ENCODE peak calls at places on chromosomes 16 and 17, in five cellular contexts. F is Peyer's patch, S is adrenal gland, B is HCT116, C is esophagus squamous epithelium. H is an unnamed sample. For H3K36me3, the result is how much of the 10 kb centered on the place peaks cover.

GRCh38 chr17:61833536-61834203 is 29.7 kb downstream of the BRIP1 start:
- DNase-seq in F (no peak), S (no peak), B (peak), C (no peak), H (no peak)

GRCh38 chr16:86994651-86995171 is 322.5 kb downstream of the C16orf95 start:
- DNase-seq in F (no peak), S (no peak), B (no peak), C (no peak), H (no peak)

GRCh38 chr17:79600071-79600470 is 10.8 kb downstream of the RBFOX3 start:
- DNase-seq in F (no peak), S (no peak), B (no peak), C (no peak), H (no peak)

GRCh38 chr17:2400877-2401425 is at the start of gene MNT:
- DNase-seq in F (peak), S (peak), B (peak), C (peak), H (peak)

GRCh38 chr16:87581867-87582220 is 20.5 kb upstream of the JPH3 start:
- DNase-seq in F (no peak), S (peak), B (peak), C (peak), H (peak)

GRCh38 chr17:37084375-37084774 is 135.6 kb downstream of the AATF start:
- DNase-seq in F (no peak), S (no peak), B (no peak), C (no peak), H (no peak)

GRCh38 chr17:73420897-73421296 is 109.1 kb upstream of the CDC42EP4 start:
- DNase-seq in F (no peak), S (no peak), B (peak), C (no peak), H (no peak)

GRCh38 chr17:19338031-19338990 is 24.2 kb downstream of the B9D1 start:
- DNase-seq in F (peak), S (peak), B (no peak), C (no peak), H (peak)

GRCh38 chr16:17512636-17513220 is 42.0 kb upstream of the XYLT1 start:
- DNase-seq in F (no peak), S (no peak), B (no peak), C (no peak), H (no peak)

GRCh38 chr16:19844945-19845641 is 39.6 kb downstream of the GPRC5B start:
- DNase-seq in F (no peak), S (peak), B (no peak), C (no peak), H (no peak)

GRCh38 chr16:72903176-72903575 is 144.8 kb downstream of the ZFHX3 start:
- DNase-seq in F (no peak), S (no peak), B (no peak), C (no peak), H (no peak)

GRCh38 chr16:84825896-84826557 is 6.2 kb downstream of the CRISPLD2 start:
- DNase-seq in F (no peak), S (no peak), B (no peak), C (no peak), H (no peak)

GRCh38 chr17:28141783-28142182 is 99.3 kb downstream of the NLK start:
- DNase-seq in F (no peak), S (no peak), B (no peak), C (no peak), H (no peak)

GRCh38 chr17:68207651-68208253 is 40.1 kb upstream of the AMZ2 start:
- DNase-seq in F (no peak), S (no peak), B (no peak), C (no peak), H (no peak)

GRCh38 chr17:35627417-35627816 is 40.3 kb downstream of the AP2B1 start:
- DNase-seq in F (no peak), S (no peak), B (no peak), C (no peak), H (no peak)

GRCh38 chr16:51766739-51767138 is 615.7 kb upstream of the SALL1 start:
- DNase-seq in F (no peak), S (no peak), B (no peak), C (no peak), H (no peak)

GRCh38 chr17:73841431-73842060 is 197.3 kb upstream of the SDK2 start:
- DNase-seq in F (no peak), S (no peak), B (no peak), C (no peak), H (no peak)

GRCh38 chr17:1709971-1710806 is at the start of gene TLCD2:
- DNase-seq in F (peak), S (peak), B (peak), C (no peak), H (peak)

GRCh38 chr16:71693168-71693567 is 31.3 kb downstream of the PHLPP2 start:
- DNase-seq in F (no peak), S (no peak), B (no peak), C (no peak), H (no peak)

GRCh38 chr17:57868007-57868774 is 18.3 kb upstream of the MRPS23 start:
- DNase-seq in F (peak), S (peak), B (peak), C (peak), H (peak)

GRCh38 chr17:33647976-33648375 is 354.9 kb upstream of the ASIC2 start:
- DNase-seq in F (no peak), S (peak), B (no peak), C (no peak), H (peak)

GRCh38 chr17:50453901-50454300 is 14.8 kb downstream of the CHAD start:
- DNase-seq in F (no peak), S (no peak), B (no peak), C (no peak), H (no peak)

GRCh38 chr17:32914181-32914580 is 13.8 kb upstream of the TMEM98 start:
- DNase-seq in F (no peak), S (no peak), B (no peak), C (no peak), H (no peak)

GRCh38 chr16:81251871-81252270 is 13.4 kb downstream of the BCO1 start:
- DNase-seq in F (no peak), S (no peak), B (no peak), C (no peak), H (peak)

DNA sequence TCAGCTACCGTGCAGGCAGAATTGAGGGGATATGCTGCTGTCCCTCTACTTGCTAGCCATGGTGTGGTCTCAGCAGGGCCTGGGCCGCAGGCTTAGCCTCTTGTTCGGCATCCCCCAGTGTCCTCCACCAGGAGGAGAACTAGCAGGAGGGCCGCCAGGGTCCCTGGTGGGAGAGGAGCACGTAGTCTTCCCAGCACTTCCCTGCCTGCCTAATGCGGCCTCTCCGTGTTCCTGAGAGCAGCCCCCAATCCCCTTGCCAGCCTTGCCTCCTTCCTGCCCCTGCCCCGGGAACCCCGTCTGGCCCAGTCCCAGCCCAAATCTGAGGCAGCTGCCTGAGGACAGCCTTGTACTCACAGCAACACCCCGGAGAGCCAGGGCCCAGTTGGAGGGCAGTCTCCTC is 38.1 kb downstream of the PLD6 start:
- DNase-seq in F (no peak), S (no peak), B (no peak), C (no peak), H (no peak)
- H3K36me3 ChIP-seq in F (half or more), S (under half), B (under half), C (under half), H (under half)

DNA sequence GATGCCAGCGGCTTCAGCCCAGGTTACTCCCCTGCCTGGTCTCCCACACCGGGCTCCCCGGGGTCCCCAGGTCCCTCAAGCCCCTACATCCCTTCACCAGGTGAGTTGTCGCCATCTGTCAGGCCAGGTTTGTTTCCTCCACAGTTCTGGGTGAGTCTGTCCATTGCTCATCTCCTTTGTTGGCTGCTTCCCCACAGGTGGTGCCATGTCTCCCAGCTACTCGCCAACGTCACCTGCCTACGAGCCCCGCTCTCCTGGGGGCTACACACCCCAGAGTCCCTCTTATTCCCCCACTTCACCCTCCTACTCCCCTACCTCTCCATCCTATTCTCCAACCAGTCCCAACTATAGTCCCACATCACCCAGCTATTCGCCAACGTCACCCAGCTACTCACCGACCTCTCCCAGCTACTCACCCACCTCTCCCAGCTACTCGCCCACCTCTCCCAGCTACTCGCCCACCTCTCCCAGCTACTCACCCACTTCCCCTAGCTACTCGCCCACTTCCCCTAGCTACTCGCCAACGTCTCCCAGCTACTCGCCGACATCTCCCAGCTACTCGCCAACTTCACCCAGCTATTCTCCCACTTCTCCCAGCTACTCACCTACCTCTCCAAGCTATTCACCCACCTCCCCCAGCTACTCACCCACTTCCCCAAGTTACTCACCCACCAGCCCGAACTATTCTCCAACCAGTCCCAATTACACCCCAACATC is 28.8 kb downstream of the POLR2A start:
- DNase-seq in F (no peak), S (no peak), B (no peak), C (no peak), H (no peak)
- TF ChIP-seq POLR2A in F (no peak), S (no peak), B (no peak), C (no peak), H (no peak)

GRCh38 chr16:8851761-8852403 is 16.9 kb downstream of the CARHSP1 start:
- DNase-seq in F (peak), S (no peak), B (no peak), C (no peak), H (no peak)
- H3K36me3 ChIP-seq in F (half or more), S (under half), B (under half), C (under half), H (under half)

DNA sequence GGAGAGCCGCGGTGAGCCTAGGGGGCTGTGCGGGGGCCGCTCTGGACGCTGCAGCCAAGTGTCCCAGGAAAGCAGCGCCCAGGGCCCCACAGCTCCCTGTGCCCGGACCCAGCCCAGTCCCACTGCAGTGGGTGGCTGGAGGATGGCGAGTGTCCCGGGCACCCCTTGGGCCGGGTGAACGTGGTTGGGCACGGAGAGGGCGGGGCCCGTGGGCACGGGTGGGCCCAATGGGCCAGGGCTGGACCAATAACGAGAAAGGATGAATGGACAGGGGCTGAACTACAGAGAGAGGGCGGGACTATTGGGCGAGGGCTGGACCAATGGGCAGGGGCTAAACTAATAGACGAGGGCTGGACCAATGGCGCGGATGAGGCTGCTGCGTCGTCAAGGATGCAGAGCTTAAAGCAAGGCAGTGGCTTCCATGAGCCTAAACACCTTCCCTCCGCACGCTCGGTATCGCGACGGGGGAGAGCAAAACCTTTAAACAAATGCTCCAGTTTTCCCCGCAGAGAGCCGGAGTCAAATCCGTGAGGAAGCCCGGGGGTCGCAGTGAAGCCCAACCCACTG is 472 bp upstream of the FLYWCH2 start:
- DNase-seq in F (peak), S (peak), B (peak), C (peak), H (peak)
- TF ChIP-seq POLR2A in F (no peak), S (no peak), B (peak), C (no peak), H (no peak)

DNA sequence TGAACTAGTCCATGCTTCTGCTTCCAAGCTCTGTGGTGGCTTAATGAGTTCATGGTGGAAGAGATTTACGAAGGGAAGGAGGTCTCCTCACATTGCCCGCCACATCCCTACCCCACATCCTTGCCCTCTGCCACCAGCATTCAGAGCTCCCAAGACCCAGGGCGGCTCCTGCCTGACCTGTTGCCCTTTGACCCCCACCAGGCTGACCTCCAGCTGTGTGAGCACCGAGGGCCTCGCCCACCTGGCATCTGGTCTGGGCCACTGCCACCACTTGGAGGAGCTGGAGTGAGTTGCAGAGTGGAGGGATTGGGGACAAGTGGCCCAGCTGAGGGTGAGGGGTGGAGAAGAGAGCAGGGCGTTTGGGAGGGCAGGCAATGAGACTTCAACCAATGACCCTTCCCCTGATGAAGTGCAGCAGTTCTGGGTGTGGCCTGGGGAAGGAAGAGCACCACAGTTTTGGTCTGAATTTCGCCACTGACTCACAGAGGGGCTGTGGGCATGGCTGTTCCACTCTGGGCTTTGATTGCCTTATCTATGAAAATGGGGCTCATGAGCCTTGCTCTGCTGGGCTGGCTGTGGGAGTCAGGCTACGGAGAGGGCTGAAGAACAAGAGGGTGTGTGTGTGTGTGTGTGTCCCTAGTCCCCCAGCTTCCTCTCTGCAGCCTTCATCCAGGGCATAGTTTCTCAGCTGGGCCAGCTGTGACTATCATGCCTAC is 22.6 kb upstream of the CPNE2 start:
- DNase-seq in F (no peak), S (no peak), B (no peak), C (no peak), H (no peak)
- H3K36me3 ChIP-seq in F (under half), S (under half), B (under half), C (under half), H (under half)

GRCh38 chr16:53804467-53804866 is 100.5 kb downstream of the FTO start:
- DNase-seq in F (no peak), S (no peak), B (no peak), C (no peak), H (no peak)

GRCh38 chr16:53805747-53806146 is 101.8 kb downstream of the FTO start:
- DNase-seq in F (no peak), S (no peak), B (no peak), C (no peak), H (no peak)

GRCh38 chr16:53803998-53804397 is 100.0 kb downstream of the FTO start:
- DNase-seq in F (no peak), S (no peak), B (no peak), C (no peak), H (no peak)

GRCh38 chr16:53805113-53805512 is 101.2 kb downstream of the FTO start:
- DNase-seq in F (no peak), S (no peak), B (no peak), C (no peak), H (no peak)

DNA sequence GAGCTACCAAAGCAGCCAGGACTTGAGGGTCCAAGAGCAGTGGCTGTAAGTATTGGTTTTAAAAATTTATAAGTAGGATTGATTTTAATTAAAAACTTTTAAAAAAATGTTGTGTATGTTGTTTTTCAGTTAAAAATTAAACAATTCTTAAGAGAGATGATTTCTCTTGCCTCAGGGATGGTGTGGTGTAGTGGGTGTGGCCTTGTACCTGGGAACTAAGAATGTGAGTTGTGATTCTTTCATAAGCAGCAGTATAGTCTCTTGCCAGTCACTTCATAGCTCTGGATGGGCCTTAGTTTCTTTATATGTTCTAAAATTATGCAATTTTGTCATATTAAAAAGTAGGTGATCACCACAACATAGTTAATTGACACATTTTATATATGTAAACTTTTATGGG is 99.5 kb downstream of the FTO start:
- DNase-seq in F (no peak), S (no peak), B (no peak), C (no peak), H (no peak)
- TF ChIP-seq POLR2A in F (no peak), S (no peak), B (no peak), C (no peak), H (no peak)

GRCh38 chr17:45276031-45276430 is 14.1 kb upstream of the SPATA32 start:
- DNase-seq in F (no peak), S (no peak), B (no peak), C (no peak), H (no peak)
- H3K36me3 ChIP-seq in F (under half), S (under half), B (under half), C (under half), H (under half)

GRCh38 chr16:57889111-57889510 is 81.8 kb downstream of the CNGB1 start:
- DNase-seq in F (no peak), S (no peak), B (no peak), C (no peak), H (no peak)

GRCh38 chr16:57888128-57888527 is 82.8 kb downstream of the CNGB1 start:
- DNase-seq in F (no peak), S (no peak), B (no peak), C (no peak), H (no peak)

GRCh38 chr16:57890752-57891111 is 80.2 kb downstream of the CNGB1 start:
- DNase-seq in F (no peak), S (no peak), B (no peak), C (no peak), H (no peak)

GRCh38 chr16:57889960-57890751 is 80.8 kb downstream of the CNGB1 start:
- DNase-seq in F (no peak), S (peak), B (no peak), C (no peak), H (no peak)

GRCh38 chr16:57889522-57889921 is 81.4 kb downstream of the CNGB1 start:
- DNase-seq in F (no peak), S (no peak), B (no peak), C (no peak), H (no peak)
- TF ChIP-seq POLR2A in F (no peak), S (no peak), B (no peak), C (no peak), H (no peak)

H was measured in testis.